ENCODE peak calls at places on chromosome 15, in eight cellular contexts. S, H, E, Z, V, B, F and T are unnamed samples.

GRCh38 chr15:80789296-80789695 is 10.1 kb downstream of the CEMIP start:
- DNase-seq in E (no peak), F (no peak), H (no peak), Z (no peak), V (no peak), B (no peak), S (no peak), T (no peak)

GRCh38 chr15:68106656-68107055 is 52.5 kb downstream of the PIAS1 start:
- DNase-seq in E (no peak), B (no peak), F (no peak), H (no peak), V (no peak), S (no peak), Z (no peak), T (no peak)

GRCh38 chr15:64808785-64809453 is 16.5 kb downstream of the PIF1 start:
- DNase-seq in Z (no peak), B (no peak), F (no peak), V (no peak), E (no peak), H (no peak), S (no peak), T (no peak)

GRCh38 chr15:47360296-47360695 is 357.0 kb upstream of the SEMA6D start:
- DNase-seq in V (no peak), Z (no peak), E (no peak), S (no peak), F (no peak), H (no peak), B (no peak), T (no peak)

GRCh38 chr15:26073430-26074333 is 210.6 kb upstream of the ATP10A start:
- DNase-seq in H (no peak), B (no peak), S (no peak), E (no peak), V (no peak), Z (no peak), F (no peak), T (no peak)

GRCh38 chr15:90113166-90113565 is 10.9 kb upstream of the IDH2 start:
- DNase-seq in B (no peak), F (no peak), V (no peak), E (no peak), S (no peak), Z (no peak), H (no peak), T (no peak)

GRCh38 chr15:75620043-75620775 is 5.3 kb downstream of the SNUPN start:
- DNase-seq in H (no peak), F (no peak), S (no peak), Z (peak; percentile 27), B (no peak), E (peak; percentile 51), V (no peak), T (no peak)

GRCh38 chr15:99117111-99117510 is 12.2 kb downstream of the SYNM start:
- DNase-seq in Z (no peak), E (no peak), V (no peak), F (no peak), S (no peak), B (no peak), H (no peak), T (no peak)

GRCh38 chr15:62624541-62625399 is 417.8 kb upstream of the TPM1 start:
- DNase-seq in Z (no peak), V (no peak), E (no peak), B (no peak), S (no peak), F (no peak), H (no peak), T (no peak)

GRCh38 chr15:55587321-55588069 is 650 bp downstream of the PYGO1 start:
- DNase-seq in S (no peak), V (peak; percentile 67), H (no peak), Z (no peak), F (no peak), B (no peak), E (no peak), T (no peak)

GRCh38 chr15:43133429-43134156 is at the start of gene TMEM62:
- DNase-seq in F (no peak), B (peak; percentile 70), V (peak; percentile 85), H (peak; percentile 47), S (peak; percentile 47), E (peak; percentile 96), Z (peak; percentile 93), T (peak; percentile 29)

GRCh38 chr15:70308011-70308761 is 210.5 kb upstream of the TLE3 start:
- DNase-seq in S (no peak), B (no peak), E (peak; percentile 32), Z (no peak), F (no peak), H (no peak), V (no peak), T (no peak)

GRCh38 chr15:52162260-52162659 is 28.9 kb downstream of the GNB5 start:
- DNase-seq in H (no peak), E (no peak), V (no peak), B (no peak), F (no peak), S (no peak), Z (no peak), T (no peak)

GRCh38 chr15:43440721-43441281 is 52.2 kb downstream of the TP53BP1 start:
- DNase-seq in F (no peak), H (peak; percentile 7), V (peak; percentile 66), S (peak; percentile 8), Z (no peak), E (peak; percentile 29), B (no peak), T (no peak)

GRCh38 chr15:34262362-34262761 is 37.5 kb downstream of the EMC4 start:
- DNase-seq in V (no peak), F (no peak), B (no peak), S (no peak), E (no peak), Z (no peak), H (no peak), T (no peak)

GRCh38 chr15:101022306-101022705 is 103.1 kb downstream of the LRRK1 start:
- DNase-seq in Z (peak; percentile 16), H (no peak), E (no peak), S (no peak), F (no peak), B (no peak), V (no peak), T (no peak)

GRCh38 chr15:83970290-83970890 is 265.2 kb upstream of the GOLGA6L4 start:
- DNase-seq in Z (no peak), E (no peak), B (no peak), V (no peak), F (no peak), S (no peak), H (no peak), T (no peak)

GRCh38 chr15:68820205-68820588 is 498 bp downstream of the ANP32A start:
- DNase-seq in V (peak; percentile 79), H (peak; percentile 42), S (peak; percentile 71), Z (peak; percentile 46), E (peak; percentile 64), F (no peak), B (no peak), T (peak; percentile 23)

GRCh38 chr15:51121118-51121517 is 26.4 kb upstream of the TNFAIP8L3 start:
- DNase-seq in S (no peak), V (no peak), H (no peak), Z (no peak), F (no peak), E (no peak), B (no peak), T (no peak)

GRCh38 chr15:56440226-56440770 is 24.6 kb downstream of the MNS1 start:
- DNase-seq in E (no peak), B (no peak), V (no peak), S (no peak), Z (no peak), F (no peak), H (no peak), T (no peak)

GRCh38 chr15:40338041-40338657 is 2.6 kb downstream of the CCDC9B start:
- DNase-seq in E (peak; percentile 88), S (peak; percentile 80), F (peak; percentile 62), V (peak; percentile 94), H (peak; percentile 74), B (no peak), Z (peak; percentile 74), T (peak; percentile 50)

GRCh38 chr15:63892794-63893441 is 59.2 kb upstream of the HERC1 start:
- DNase-seq in F (peak; percentile 42), S (peak; percentile 71), E (peak; percentile 55), V (no peak), Z (peak; percentile 53), B (no peak), H (peak; percentile 84), T (peak; percentile 34)

GRCh38 chr15:66760358-66760967 is 58.4 kb downstream of the SMAD6 start:
- DNase-seq in E (no peak), Z (no peak), H (no peak), B (no peak), V (no peak), F (no peak), S (no peak), T (no peak)

GRCh38 chr15:25188051-25188450 is 233.3 kb downstream of the SNRPN start:
- DNase-seq in H (no peak), V (no peak), F (no peak), B (no peak), E (no peak), Z (no peak), S (no peak), T (no peak)

GRCh38 chr15:39472661-39473657 is 107.9 kb upstream of the THBS1 start:
- DNase-seq in S (no peak), B (no peak), Z (peak; percentile 58), H (no peak), F (no peak), V (no peak), E (peak; percentile 54), T (no peak)

GRCh38 chr15:79028411-79028964 is 62.1 kb downstream of the RASGRF1 start:
- DNase-seq in F (no peak), S (no peak), Z (no peak), V (peak; percentile 85), B (peak; percentile 3), H (no peak), E (no peak), T (no peak)

GRCh38 chr15:89704411-89704810 is 13.8 kb downstream of the WDR93 start:
- DNase-seq in V (no peak), E (no peak), Z (no peak), F (no peak), B (no peak), H (no peak), S (no peak), T (no peak)

GRCh38 chr15:71386448-71387236 is 271.4 kb downstream of the THSD4 start:
- DNase-seq in E (no peak), H (no peak), F (no peak), B (no peak), V (peak; percentile 55), S (no peak), Z (no peak), T (no peak)

GRCh38 chr15:82999905-83000671 is 11.4 kb downstream of the C15orf40 start:
- DNase-seq in V (peak; percentile 54), B (peak; percentile 58), S (peak; percentile 18), F (no peak), E (no peak), Z (no peak), H (peak; percentile 17), T (no peak)

GRCh38 chr15:81000144-81000625 is 538 bp upstream of the TLNRD1 start:
- DNase-seq in B (no peak), V (no peak), H (no peak), S (peak; percentile 15), Z (no peak), E (no peak), F (no peak), T (no peak)

GRCh38 chr15:89999676-90000174 is 1.4 kb upstream of the ZNF710 start:
- DNase-seq in F (no peak), H (no peak), Z (no peak), E (peak; percentile 51), S (no peak), V (peak; percentile 80), B (no peak), T (no peak)

GRCh38 chr15:101536875-101537405 is 47.4 kb upstream of the PCSK6 start:
- DNase-seq in F (no peak), Z (no peak), S (no peak), E (no peak), H (no peak), V (no peak), B (no peak), T (no peak)

GRCh38 chr15:41258706-41259471 is 27.8 kb downstream of the CHP1 start:
- DNase-seq in F (no peak), H (no peak), S (no peak), V (no peak), Z (peak; percentile 43), E (peak; percentile 68), B (peak; percentile 68), T (no peak)

GRCh38 chr15:90203922-90204321 is 2.8 kb downstream of the SEMA4B start:
- DNase-seq in Z (no peak), E (no peak), S (no peak), V (peak; percentile 36), B (no peak), F (no peak), H (no peak), T (no peak)